ENCODE peak calls at places on chromosomes 7 and 10, in six cellular contexts. L, G, I, U, F and T are unnamed samples. For H3K4me1, the result is how much of the 10 kb centered on the place peaks cover.

GRCh38 chr7:24229481-24230226 is 54.3 kb upstream of the NPY start:
- DNase-seq in F (peak), L (no peak), U (no peak), G (no peak), I (no peak), T (no peak)

GRCh38 chr10:23370106-23370505 is 25.5 kb upstream of the C10orf67 start:
- DNase-seq in I (no peak), G (no peak), U (no peak), F (no peak), L (peak), T (no peak)

GRCh38 chr7:101151908-101152651 is 2.2 kb upstream of the AP1S1 start:
- DNase-seq in U (no peak), I (no peak), L (no peak), G (no peak), F (no peak), T (no peak)

GRCh38 chr10:15236340-15236739 is 67.8 kb upstream of the NMT2 start:
- DNase-seq in U (no peak), L (no peak), F (no peak), I (no peak), G (no peak), T (no peak)

GRCh38 chr10:114259825-114260224 is 20.8 kb downstream of the VWA2 start:
- DNase-seq in L (peak), I (no peak), U (no peak), F (no peak), G (no peak), T (no peak)

GRCh38 chr10:120819366-120819765 is 31.8 kb upstream of the WDR11 start:
- DNase-seq in G (no peak), L (no peak), I (no peak), U (no peak), F (no peak), T (no peak)

GRCh38 chr7:4070214-4070613 is 611.9 kb upstream of the FOXK1 start:
- DNase-seq in U (no peak), F (no peak), L (no peak), G (no peak), I (no peak), T (no peak)

GRCh38 chr10:49534670-49535381 is 4.1 kb downstream of the ERCC6 start:
- DNase-seq in U (no peak), G (no peak), F (no peak), L (peak), I (no peak), T (peak)

GRCh38 chr10:7756360-7756992 is 31.3 kb downstream of the KIN start:
- DNase-seq in F (no peak), U (peak), L (peak), G (peak), I (no peak), T (no peak)

GRCh38 chr10:70885931-70886903 is 2.1 kb downstream of the PCBD1 start:
- DNase-seq in G (no peak), I (no peak), F (no peak), U (no peak), L (no peak), T (no peak)

GRCh38 chr7:125516194-125516593 is 586.6 kb upstream of the POT1 start:
- DNase-seq in L (no peak), G (no peak), U (no peak), I (no peak), F (peak), T (no peak)

GRCh38 chr7:153616808-153617207 is 435.4 kb upstream of the DPP6 start:
- DNase-seq in G (no peak), I (no peak), U (no peak), L (no peak), F (no peak), T (no peak)

GRCh38 chr10:13877154-13877909 is 290.6 kb downstream of the PRPF18 start:
- DNase-seq in G (no peak), L (peak), U (peak), I (no peak), F (no peak), T (no peak)

GRCh38 chr10:75104842-75105241 is 6.6 kb upstream of the SAMD8 start:
- DNase-seq in U (no peak), I (no peak), L (no peak), G (no peak), F (no peak), T (no peak)

GRCh38 chr10:129108994-129109393 is 358.0 kb upstream of the MGMT start:
- DNase-seq in U (no peak), G (no peak), I (no peak), L (no peak), F (no peak), T (no peak)

GRCh38 chr7:112495820-112496462 is 15.2 kb downstream of the LSMEM1 start:
- DNase-seq in F (peak), I (no peak), U (peak), G (peak), L (peak), T (no peak)

GRCh38 chr7:117682681-117683385 is 190.4 kb downstream of the CTTNBP2 start:
- DNase-seq in U (no peak), L (peak), F (no peak), I (no peak), G (peak), T (no peak)

GRCh38 chr10:122142652-122143237 is 128.4 kb upstream of the BTBD16 start:
- DNase-seq in I (peak), U (no peak), L (no peak), G (no peak), F (peak), T (no peak)

GRCh38 chr10:132964231-132964630 is 21.9 kb upstream of the CFAP46 start:
- DNase-seq in I (no peak), U (no peak), G (no peak), L (no peak), F (no peak), T (no peak)

GRCh38 chr7:96414931-96415292 is 93.0 kb upstream of the SLC25A13 start:
- DNase-seq in L (peak), F (peak), U (peak), G (peak), I (peak), T (peak)

GRCh38 chr7:33101916-33102315 is 7.3 kb downstream of the RP9 start:
- DNase-seq in G (no peak), I (no peak), U (no peak), F (no peak), L (no peak), T (no peak)

GRCh38 chr7:20514364-20514763 is 101.1 kb upstream of the ABCB5 start:
- DNase-seq in F (peak), G (no peak), U (no peak), L (no peak), I (no peak), T (peak)

GRCh38 chr10:95241533-95241932 is 47.5 kb downstream of the ACSM6 start:
- DNase-seq in L (no peak), U (no peak), G (no peak), I (no peak), F (no peak), T (no peak)

GRCh38 chr7:55086413-55087201 is 67.8 kb downstream of the EGFR start:
- DNase-seq in G (no peak), I (no peak), L (peak), F (peak), U (peak), T (peak)

GRCh38 chr7:45986355-45987298 is 65.6 kb upstream of the IGFBP3 start:
- DNase-seq in G (no peak), U (no peak), I (no peak), F (no peak), L (no peak), T (no peak)

GRCh38 chr10:119314061-119314460 is 106.7 kb downstream of the GRK5 start:
- DNase-seq in F (no peak), I (no peak), U (no peak), G (no peak), L (no peak), T (no peak)

GRCh38 chr7:73841689-73842247 is 548 bp downstream of the METTL27 start:
- DNase-seq in L (no peak), F (peak), U (no peak), G (peak), I (peak), T (no peak)

GRCh38 chr7:7554021-7554432 is 12.7 kb upstream of the MIOS start:
- DNase-seq in G (no peak), I (no peak), F (no peak), U (no peak), L (no peak), T (no peak)

GRCh38 chr7:129845178-129845971 is 107.4 kb downstream of the UBE2H start:
- DNase-seq in G (no peak), F (no peak), L (peak), I (no peak), U (no peak), T (no peak)

GRCh38 chr10:61629594-61629993 is 33.1 kb upstream of the CABCOCO1 start:
- DNase-seq in U (no peak), I (no peak), L (no peak), G (no peak), F (no peak), T (no peak)

GRCh38 chr7:81195033-81195432 is 276.2 kb upstream of the SEMA3C start:
- DNase-seq in U (peak), L (peak), F (no peak), I (no peak), G (no peak), T (no peak)

GRCh38 chr10:89563861-89564478 is 28.6 kb upstream of the SLC16A12 start:
- DNase-seq in L (peak), G (peak), I (peak), U (peak), F (peak), T (peak)

GRCh38 chr7:151432658-151433521 is 7.1 kb downstream of the CRYGN start:
- DNase-seq in L (no peak), U (no peak), I (no peak), F (peak), G (no peak), T (peak)
- H3K4me1 ChIP-seq in L (under half), U (under half), I (under half), F (under half), G (under half), T (under half)

GRCh38 chr10:116451956-116452720 is 24.5 kb downstream of the PNLIPRP3 start:
- DNase-seq in G (no peak), U (no peak), F (no peak), I (no peak), L (no peak), T (no peak)
- TF ChIP-seq SMC3 in G (no peak), U (no peak), F (no peak), I (no peak), L (no peak), T (no peak)

GRCh38 chr7:50621932-50622587 is 56.9 kb upstream of the DDC start:
- DNase-seq in U (no peak), I (no peak), G (no peak), L (no peak), F (no peak), T (no peak)
- H3K4me1 ChIP-seq in U (under half), I (under half), G (under half), L (under half), F (under half), T (under half)

GRCh38 chr7:26292768-26293560 is 1.3 kb downstream of the SNX10 start:
- DNase-seq in G (no peak), U (peak), L (no peak), F (peak), I (no peak), T (no peak)

GRCh38 chr7:26295015-26295414 is 3.4 kb downstream of the SNX10 start:
- DNase-seq in L (no peak), F (no peak), U (no peak), I (no peak), G (no peak), T (no peak)

GRCh38 chr7:26293569-26294308 is 2.1 kb downstream of the SNX10 start:
- DNase-seq in U (no peak), L (no peak), F (no peak), I (no peak), G (no peak), T (peak)

GRCh38 chr7:26298432-26299058 is 6.9 kb downstream of the SNX10 start:
- DNase-seq in L (no peak), I (no peak), U (no peak), F (no peak), G (no peak), T (no peak)
- TF ChIP-seq SMC3 in L (no peak), I (no peak), U (no peak), F (no peak), G (no peak), T (no peak)

GRCh38 chr7:102925962-102926825 is 13.4 kb downstream of the LRRC17 start:
- DNase-seq in I (no peak), F (peak), L (peak), U (no peak), G (no peak), T (no peak)
- H3K4me1 ChIP-seq in I (under half), F (under half), L (under half), U (under half), G (under half), T (under half)

DNA sequence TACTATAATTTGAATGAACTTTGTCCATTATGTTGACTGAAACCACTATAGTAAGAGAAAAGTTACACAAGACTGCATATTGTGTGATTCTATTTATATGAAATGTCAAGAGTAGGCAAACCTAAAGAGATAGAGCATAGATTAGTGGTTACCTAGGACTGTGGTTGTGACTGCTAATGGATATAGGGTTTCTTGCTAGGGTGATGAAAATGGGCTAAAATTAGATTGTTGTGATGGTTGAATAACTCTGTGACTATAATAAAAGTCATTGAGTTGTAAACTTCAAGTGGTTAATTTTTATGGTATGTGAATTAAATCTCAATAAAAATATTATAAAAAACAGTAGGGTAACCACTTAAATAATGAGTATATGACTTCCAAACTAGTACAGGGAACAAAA is 142.9 kb upstream of the AHR start:
- DNase-seq in F (no peak), U (no peak), L (no peak), G (no peak), I (no peak), T (no peak)
- TF ChIP-seq SMC3 in F (no peak), U (no peak), L (no peak), G (no peak), I (no peak), T (no peak)

GRCh38 chr10:17084258-17084657 is 45.4 kb downstream of the CUBN start:
- DNase-seq in G (no peak), L (no peak), F (no peak), U (no peak), I (no peak), T (no peak)
- H3K4me1 ChIP-seq in G (under half), L (under half), F (under half), U (under half), I (under half), T (under half)

DNA sequence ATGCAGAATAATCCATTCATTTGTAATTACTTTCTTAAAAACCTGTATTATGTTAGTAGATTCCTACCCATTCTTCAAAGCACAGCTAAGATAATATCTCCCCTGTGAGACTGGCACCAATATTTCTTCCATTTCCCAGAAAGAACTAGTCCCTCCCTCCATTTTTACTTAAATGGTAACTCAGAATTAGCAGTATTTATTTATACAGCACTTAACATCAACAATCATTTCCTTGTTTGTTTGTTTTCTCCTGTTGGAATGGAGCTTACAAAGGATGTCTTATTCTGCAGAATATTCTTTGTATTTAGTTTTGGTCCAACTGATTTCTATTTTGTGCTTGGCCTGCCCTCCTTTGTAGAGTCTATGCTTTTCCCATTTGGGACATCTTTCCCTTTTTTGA is 32.1 kb upstream of the PTPN12 start:
- DNase-seq in F (no peak), I (no peak), U (no peak), L (no peak), G (no peak), T (no peak)
- TF ChIP-seq SMC3 in F (no peak), I (no peak), U (no peak), L (no peak), G (no peak), T (no peak)